ENCODE peak calls at places on chromosomes 1 and 21, in four cellular contexts. Y is IMR-90, Z is K562, Q is endothelial cell of umbilical vein. W is an unnamed sample. For H3K9me1, the result is how much of the 10 kb centered on the place peaks cover.

GRCh38 chr21:15966651-15967050 is 236.9 kb downstream of the USP25 start:
- DNase-seq in Y (no peak), Q (no peak), Z (no peak), W (no peak)

GRCh38 chr1:227548448-227548847 is 14.9 kb upstream of the ZNF678 start:
- DNase-seq in Q (no peak), Y (no peak), Z (no peak), W (no peak)

GRCh38 chr1:12618661-12619395 is 818 bp upstream of the DHRS3 start:
- DNase-seq in Y (peak), Z (peak), Q (peak), W (peak)

GRCh38 chr1:246107516-246108277 is 399.4 kb downstream of the SMYD3 start:
- DNase-seq in Y (peak), Z (no peak), Q (peak), W (no peak)

GRCh38 chr1:14300991-14301703 is 297.3 kb upstream of the KAZN start:
- DNase-seq in Z (no peak), Y (no peak), Q (no peak), W (peak)

GRCh38 chr1:163055531-163055930 is 13.6 kb upstream of the RGS4 start:
- DNase-seq in Q (no peak), Z (no peak), Y (no peak), W (no peak)

GRCh38 chr21:41425954-41426655 is at the start of gene MX1:
- DNase-seq in Z (no peak), Q (peak), Y (peak), W (peak)

GRCh38 chr1:53573522-53573921 is 114.3 kb downstream of the DMRTB1 start:
- DNase-seq in Z (no peak), Y (no peak), Q (no peak), W (no peak)

GRCh38 chr1:239387304-239388231 is 1.2 kb downstream of the CHRM3 start:
- DNase-seq in Q (no peak), Y (no peak), Z (no peak), W (no peak)

GRCh38 chr1:41475859-41476567 is 8.5 kb downstream of the EDN2 start:
- DNase-seq in Q (no peak), Z (no peak), Y (no peak), W (no peak)

GRCh38 chr1:59367269-59368006 is 70.5 kb downstream of the FGGY start:
- DNase-seq in Z (no peak), Q (no peak), Y (peak), W (no peak)

GRCh38 chr1:244224487-244225430 is 173.7 kb downstream of the ZBTB18 start:
- DNase-seq in Z (no peak), Y (no peak), Q (no peak), W (no peak)

GRCh38 chr1:44806704-44807363 is at the start of gene DYNLT4:
- DNase-seq in Q (no peak), Z (no peak), Y (no peak), W (no peak)

GRCh38 chr1:96660503-96660902 is 61.1 kb upstream of the PTBP2 start:
- DNase-seq in Y (peak), Z (no peak), Q (no peak), W (no peak)

GRCh38 chr1:79232831-79233230 is 226.3 kb upstream of the ADGRL4 start:
- DNase-seq in Y (no peak), Z (no peak), Q (no peak), W (no peak)

GRCh38 chr1:151166506-151166956 is 587 bp downstream of the SCNM1 start:
- DNase-seq in Y (peak), Z (no peak), Q (no peak), W (no peak)

GRCh38 chr1:56248138-56248537 is 331.2 kb downstream of the PLPP3 start:
- DNase-seq in Q (no peak), Z (no peak), Y (no peak), W (no peak)
- H3K9me1 ChIP-seq in Q (under half), Z (under half), Y (under half), W (under half)

GRCh38 chr1:223156343-223156742 is 13.3 kb upstream of the TLR5 start:
- DNase-seq in Q (no peak), Y (no peak), Z (no peak), W (no peak)

DNA sequence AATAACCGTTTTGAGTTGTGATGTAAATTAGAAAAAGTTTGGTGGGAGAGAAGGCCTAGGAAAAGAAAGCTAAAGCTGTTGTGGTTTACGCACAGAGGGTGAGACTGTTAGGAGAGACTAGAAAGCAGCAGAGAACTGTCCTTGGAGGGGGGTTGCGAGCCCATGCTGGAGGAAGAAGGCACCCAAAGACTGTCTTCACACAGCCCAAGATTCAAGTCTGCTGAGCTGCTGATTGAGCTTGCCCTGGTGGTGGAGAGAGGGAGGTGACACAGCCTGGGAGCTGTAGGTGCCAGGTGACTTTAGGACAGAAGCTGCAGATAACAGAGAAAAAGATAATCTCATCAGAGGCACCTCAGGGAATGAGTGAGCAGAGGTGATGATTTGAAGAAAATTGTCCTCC is 18.3 kb upstream of the TLR5 start:
- DNase-seq in Y (no peak), Q (no peak), Z (no peak), W (no peak)
- H3K9me1 ChIP-seq in Y (under half), Q (under half), Z (under half), W (under half)

GRCh38 chr1:187114788-187115187 is 286.0 kb downstream of the PLA2G4A start:
- DNase-seq in Y (no peak), Q (no peak), Z (no peak), W (no peak)
- H3K9me1 ChIP-seq in Y (under half), Q (under half), Z (under half), W (under half)

GRCh38 chr1:28855469-28855944 is 43.5 kb downstream of the OPRD1 start:
- DNase-seq in Z (peak), Q (no peak), Y (no peak), W (no peak)
- H3K9me1 ChIP-seq in Z (under half), Q (under half), Y (under half), W (under half)

GRCh38 chr1:240833057-240833456 is 221.1 kb upstream of the GREM2 start:
- DNase-seq in Z (no peak), Q (no peak), Y (no peak), W (no peak)

GRCh38 chr1:240827786-240828185 is 215.8 kb upstream of the GREM2 start:
- DNase-seq in Z (no peak), Q (no peak), Y (no peak), W (no peak)

GRCh38 chr1:240831922-240832321 is 220.0 kb upstream of the GREM2 start:
- DNase-seq in Y (no peak), Z (no peak), Q (peak), W (no peak)

DNA sequence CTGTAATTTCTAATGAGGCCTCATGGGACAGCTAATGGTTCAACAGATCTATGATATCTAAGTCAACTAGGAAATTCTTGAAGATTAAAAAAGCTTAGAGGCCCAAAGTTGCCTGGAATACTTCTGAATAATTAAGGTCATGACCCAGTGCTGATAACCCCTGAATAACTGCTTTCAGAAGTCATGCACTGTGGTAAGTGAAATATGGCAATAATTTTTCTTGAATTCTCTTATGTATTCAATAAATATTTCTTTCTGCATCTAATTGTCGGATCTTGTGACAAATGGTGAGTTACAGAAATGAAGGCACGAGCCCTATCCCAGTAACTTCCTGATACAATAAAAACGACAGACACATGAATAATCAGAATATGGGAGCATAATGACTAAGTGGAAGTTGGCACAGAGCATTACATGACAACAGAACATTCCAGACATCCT is 219.3 kb upstream of the GREM2 start:
- DNase-seq in Y (peak), Q (peak), Z (no peak), W (no peak)
- H3K9me1 ChIP-seq in Y (under half), Q (under half), Z (under half), W (under half)

GRCh38 chr1:2952371-2952770 is 68.9 kb upstream of the ACTRT2 start:
- DNase-seq in Y (no peak), Q (no peak), Z (no peak), W (no peak)

GRCh38 chr1:2949966-2950925 is 71.0 kb upstream of the ACTRT2 start:
- DNase-seq in Y (no peak), Z (no peak), Q (no peak), W (no peak)

GRCh38 chr1:2950926-2951305 is 70.4 kb upstream of the ACTRT2 start:
- DNase-seq in Z (no peak), Q (no peak), Y (no peak), W (no peak)

GRCh38 chr1:2952992-2953391 is 68.3 kb upstream of the ACTRT2 start:
- DNase-seq in Q (no peak), Z (no peak), Y (no peak), W (no peak)

DNA sequence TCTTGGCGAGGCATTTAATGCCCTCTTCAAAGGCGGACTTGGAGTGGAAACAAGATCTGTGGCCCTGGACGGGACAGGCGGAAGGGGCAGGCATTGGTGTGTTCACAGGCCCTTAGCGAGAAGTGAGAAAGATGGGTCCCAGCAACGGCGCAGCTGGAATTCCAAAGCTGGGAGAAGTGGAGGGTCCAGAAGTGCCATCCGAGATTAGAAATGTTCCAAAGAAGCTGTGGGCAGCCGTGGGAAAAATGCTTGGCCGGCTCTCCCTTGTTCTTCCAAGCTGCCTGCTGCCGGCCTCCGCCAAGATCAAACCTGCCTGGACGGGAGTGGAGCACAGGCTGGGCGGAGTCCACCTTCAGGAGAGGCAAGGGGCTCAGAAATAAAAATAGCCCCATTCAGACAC is 69.4 kb upstream of the ACTRT2 start:
- DNase-seq in Q (no peak), Y (no peak), Z (no peak), W (no peak)
- H3K9me1 ChIP-seq in Q (under half), Y (under half), Z (under half), W (under half)

DNA sequence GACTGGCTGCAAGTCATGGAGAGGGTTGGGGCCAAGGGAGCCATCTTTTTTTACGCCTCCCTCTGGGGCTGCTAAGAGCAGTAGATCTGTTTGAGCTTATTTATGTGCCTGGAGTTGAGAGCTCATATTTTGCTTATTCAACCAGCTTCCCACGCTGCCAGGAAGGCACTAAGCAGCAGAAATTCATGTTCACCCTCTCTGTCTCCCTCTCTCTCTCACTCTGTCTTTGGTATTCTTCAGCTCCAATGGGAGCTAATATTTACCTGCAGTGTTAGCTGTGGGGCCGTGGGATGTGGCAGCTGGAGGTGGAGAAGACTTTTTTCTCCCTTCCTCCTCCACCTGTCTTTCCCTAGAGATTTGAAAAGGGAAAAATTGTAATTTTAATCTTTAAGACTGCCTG is 26.8 kb upstream of the CACNA1E start:
- DNase-seq in Q (no peak), Y (no peak), Z (no peak), W (no peak)
- H3K9me1 ChIP-seq in Q (under half), Y (under half), Z (under half), W (under half)

DNA sequence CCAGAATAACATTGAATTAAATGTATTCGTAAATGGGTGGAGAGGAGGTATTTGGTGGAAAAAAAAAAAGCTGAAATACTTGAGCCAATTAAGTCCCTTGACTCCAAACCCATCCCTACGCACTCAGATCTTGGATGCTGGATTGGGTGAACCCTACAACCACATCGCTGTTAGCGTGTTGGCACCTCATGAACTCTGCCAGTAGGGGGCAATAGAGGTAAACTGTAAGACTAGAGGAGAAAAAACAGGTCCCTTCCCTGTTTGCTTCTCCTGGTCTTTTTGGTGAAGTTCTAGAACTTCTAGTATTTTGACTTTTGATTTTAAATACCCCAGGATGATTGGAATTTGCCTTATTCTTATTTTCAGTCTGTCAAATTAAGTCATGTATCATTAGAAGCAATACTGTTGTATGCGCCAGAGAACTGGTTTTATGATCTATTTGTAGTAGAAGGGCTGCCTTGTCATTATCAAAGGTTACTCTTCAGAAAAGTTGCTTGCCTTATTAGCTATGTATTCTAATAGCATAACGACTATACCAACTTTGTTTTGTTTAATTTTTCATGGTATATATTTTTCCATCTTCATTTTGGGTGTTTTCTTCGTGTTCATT is 1.9 kb upstream of the OR13G1 start:
- DNase-seq in Q (peak), Z (peak), Y (peak), W (no peak)
- H3K9me1 ChIP-seq in Q (under half), Z (under half), Y (under half), W (under half)